ENCODE peak calls at places on chromosomes 11 and 22, in four cellular contexts. I is K562, Y is A549, K is GM12878. B is an unnamed sample.

GRCh38 chr11:250740-251299 is 14.0 kb downstream of the PSMD13 start:
- DNase-seq in I (peak), Y (peak), K (no peak), B (no peak)

GRCh38 chr11:128039140-128040021 is 548.0 kb downstream of the ETS1 start:
- DNase-seq in I (no peak), Y (no peak), K (no peak), B (no peak)

GRCh38 chr11:113189909-113190667 is 124.3 kb upstream of the TTC12 start:
- DNase-seq in I (peak), Y (peak), K (no peak), B (no peak)

GRCh38 chr11:133957926-133958325 is 1.2 kb upstream of the IGSF9B start:
- DNase-seq in I (no peak), Y (no peak), K (no peak), B (no peak)

GRCh38 chr11:1823376-1824220 is 11.2 kb upstream of the SYT8 start:
- DNase-seq in I (no peak), Y (no peak), K (no peak), B (no peak)

GRCh38 chr11:83120328-83120727 is 36.6 kb upstream of the PCF11 start:
- DNase-seq in I (no peak), Y (no peak), K (no peak), B (no peak)

GRCh38 chr11:68584097-68584496 is 100.2 kb upstream of the GAL start:
- DNase-seq in I (peak), Y (peak), K (no peak), B (peak)

GRCh38 chr11:125267548-125267947 is 103.0 kb downstream of the PKNOX2 start:
- DNase-seq in I (no peak), Y (no peak), K (no peak), B (no peak)

GRCh38 chr11:45921561-45922424 is 663 bp upstream of the LARGE2 start:
- DNase-seq in I (no peak), Y (no peak), K (no peak), B (peak)

GRCh38 chr11:1553808-1554594 is 18.1 kb downstream of the DUSP8 start:
- DNase-seq in I (no peak), Y (no peak), K (no peak), B (no peak)

GRCh38 chr11:87473174-87473573 is 435.4 kb downstream of the TMEM135 start:
- DNase-seq in I (no peak), Y (no peak), K (no peak), B (no peak)

GRCh38 chr11:71109586-71109985 is 142.8 kb downstream of the SHANK2 start:
- DNase-seq in I (no peak), Y (no peak), K (no peak), B (no peak)

GRCh38 chr22:37457093-37457893 is 28.9 kb downstream of the MFNG start:
- DNase-seq in I (peak), Y (peak), K (peak), B (peak)

GRCh38 chr11:62444835-62445234 is 26.0 kb downstream of the SCGB1A1 start:
- DNase-seq in I (no peak), Y (no peak), K (no peak), B (no peak)

GRCh38 chr22:30212363-30212995 is 34.1 kb downstream of the LIF start:
- DNase-seq in I (no peak), Y (peak), K (no peak), B (peak)

GRCh38 chr11:8671242-8671641 is 11.2 kb downstream of the TRIM66 start:
- DNase-seq in I (no peak), Y (no peak), K (no peak), B (no peak)

GRCh38 chr11:86511086-86511551 is 136.4 kb downstream of the CCDC81 start:
- DNase-seq in I (no peak), Y (peak), K (peak), B (no peak)

GRCh38 chr11:2921261-2921660 is 8.0 kb downstream of the PHLDA2 start:
- DNase-seq in I (no peak), Y (no peak), K (no peak), B (no peak)

GRCh38 chr11:85718991-85719807 is 33.2 kb upstream of the CCDC89 start:
- DNase-seq in I (no peak), Y (peak), K (no peak), B (peak)

GRCh38 chr11:18633256-18634139 is 644 bp downstream of the SPTY2D1 start:
- DNase-seq in I (no peak), Y (no peak), K (peak), B (no peak)

GRCh38 chr22:32617271-32617670 is 142.7 kb downstream of the FBXO7 start:
- DNase-seq in I (no peak), Y (no peak), K (no peak), B (no peak)

GRCh38 chr11:74954199-74954598 is 5.1 kb downstream of the SPCS2 start:
- DNase-seq in I (no peak), Y (no peak), K (no peak), B (no peak)

GRCh38 chr11:47714554-47715081 is 551 bp downstream of the AGBL2 start:
- DNase-seq in I (no peak), Y (no peak), K (no peak), B (no peak)

GRCh38 chr11:75270896-75271415 is 30.4 kb downstream of the TPBGL start:
- DNase-seq in I (peak), Y (peak), K (no peak), B (no peak)

GRCh38 chr11:86486261-86487030 is 111.8 kb downstream of the CCDC81 start:
- DNase-seq in I (no peak), Y (no peak), K (no peak), B (no peak)

GRCh38 chr11:103591554-103591953 is 444.9 kb upstream of the DDI1 start:
- DNase-seq in I (no peak), Y (no peak), K (no peak), B (no peak)

GRCh38 chr11:121520243-121521144 is 67.7 kb upstream of the SORL1-AS1 start:
- DNase-seq in I (no peak), Y (no peak), K (no peak), B (no peak)

GRCh38 chr22:38286915-38287669 is 14.3 kb upstream of the TMEM184B start:
- DNase-seq in I (no peak), Y (no peak), K (no peak), B (no peak)

GRCh38 chr11:27485930-27486773 is 13.6 kb upstream of the LGR4 start:
- DNase-seq in I (peak), Y (no peak), K (no peak), B (peak)

GRCh38 chr11:76807206-76807875 is 24.2 kb downstream of the TSKU start:
- DNase-seq in I (peak), Y (peak), K (no peak), B (peak)

GRCh38 chr22:21709688-21710087 is 25.9 kb downstream of the YPEL1 start:
- DNase-seq in I (no peak), Y (no peak), K (no peak), B (no peak)

GRCh38 chr11:31397239-31397834 is 27.7 kb downstream of the DNAJC24 start:
- DNase-seq in I (peak), Y (peak), K (no peak), B (peak)

GRCh38 chr11:60809249-60809648 is 24.1 kb downstream of the MS4A10 start:
- DNase-seq in I (no peak), Y (no peak), K (no peak), B (no peak)

GRCh38 chr11:34640050-34640971 is 19.4 kb downstream of the EHF start:
- DNase-seq in I (no peak), Y (peak), K (no peak), B (peak)
- TF ChIP-seq POLR2AphosphoS2 in I (no peak), Y (no peak), K (no peak), B (no peak)

GRCh38 chr11:92794783-92795182 is 174.7 kb upstream of the MTNR1B start:
- DNase-seq in I (no peak), Y (no peak), K (no peak), B (no peak)

GRCh38 chr11:92791886-92792285 is 177.6 kb upstream of the MTNR1B start:
- DNase-seq in I (no peak), Y (no peak), K (no peak), B (no peak)

GRCh38 chr11:92797874-92798273 is 171.6 kb upstream of the MTNR1B start:
- DNase-seq in I (no peak), Y (no peak), K (no peak), B (no peak)

GRCh38 chr11:92793189-92793588 is 176.3 kb upstream of the MTNR1B start:
- DNase-seq in I (no peak), Y (no peak), K (no peak), B (no peak)

DNA sequence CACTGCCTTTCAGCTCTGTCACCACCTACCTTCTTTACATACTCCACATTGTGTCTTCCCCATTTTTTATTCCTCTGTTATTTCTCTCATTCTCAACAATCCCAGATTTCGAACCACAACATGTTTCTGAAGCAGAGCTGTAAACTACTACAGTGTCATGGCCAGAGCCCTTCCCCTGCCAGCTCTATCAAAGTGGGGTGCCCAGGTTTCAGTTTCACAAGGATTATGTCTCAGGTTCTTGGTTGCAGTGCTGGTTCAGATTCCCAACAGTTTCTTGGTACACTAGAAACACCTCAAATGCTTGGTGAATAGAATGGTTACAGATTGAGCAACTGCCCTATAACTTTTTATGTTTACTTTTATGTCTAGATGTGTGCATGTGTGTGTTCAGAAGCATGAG is 172.7 kb upstream of the MTNR1B start:
- DNase-seq in I (no peak), Y (no peak), K (no peak), B (no peak)
- H3K4me3 ChIP-seq in I (no peak), Y (no peak), K (no peak), B (no peak)

GRCh38 chr22:22825213-22825593 is 62.4 kb upstream of the IGLL5 start:
- DNase-seq in I (no peak), Y (no peak), K (no peak), B (no peak)

GRCh38 chr22:22821340-22821739 is 66.3 kb upstream of the IGLL5 start:
- DNase-seq in I (no peak), Y (no peak), K (no peak), B (no peak)

GRCh38 chr22:22824340-22825212 is 63.0 kb upstream of the IGLL5 start:
- DNase-seq in I (peak), Y (no peak), K (no peak), B (no peak)

GRCh38 chr22:22822106-22822505 is 65.5 kb upstream of the IGLL5 start:
- DNase-seq in I (peak), Y (no peak), K (no peak), B (no peak)

GRCh38 chr22:22823126-22823804 is 64.4 kb upstream of the IGLL5 start:
- DNase-seq in I (peak), Y (no peak), K (no peak), B (no peak)
- TF ChIP-seq POLR2AphosphoS2 in I (no peak), Y (no peak), K (no peak), B (no peak)

GRCh38 chr11:11857769-11858168 is 16.0 kb downstream of the USP47 start:
- DNase-seq in I (no peak), Y (no peak), K (no peak), B (peak)
- H3K4me3 ChIP-seq in I (no peak), Y (no peak), K (no peak), B (no peak)

DNA sequence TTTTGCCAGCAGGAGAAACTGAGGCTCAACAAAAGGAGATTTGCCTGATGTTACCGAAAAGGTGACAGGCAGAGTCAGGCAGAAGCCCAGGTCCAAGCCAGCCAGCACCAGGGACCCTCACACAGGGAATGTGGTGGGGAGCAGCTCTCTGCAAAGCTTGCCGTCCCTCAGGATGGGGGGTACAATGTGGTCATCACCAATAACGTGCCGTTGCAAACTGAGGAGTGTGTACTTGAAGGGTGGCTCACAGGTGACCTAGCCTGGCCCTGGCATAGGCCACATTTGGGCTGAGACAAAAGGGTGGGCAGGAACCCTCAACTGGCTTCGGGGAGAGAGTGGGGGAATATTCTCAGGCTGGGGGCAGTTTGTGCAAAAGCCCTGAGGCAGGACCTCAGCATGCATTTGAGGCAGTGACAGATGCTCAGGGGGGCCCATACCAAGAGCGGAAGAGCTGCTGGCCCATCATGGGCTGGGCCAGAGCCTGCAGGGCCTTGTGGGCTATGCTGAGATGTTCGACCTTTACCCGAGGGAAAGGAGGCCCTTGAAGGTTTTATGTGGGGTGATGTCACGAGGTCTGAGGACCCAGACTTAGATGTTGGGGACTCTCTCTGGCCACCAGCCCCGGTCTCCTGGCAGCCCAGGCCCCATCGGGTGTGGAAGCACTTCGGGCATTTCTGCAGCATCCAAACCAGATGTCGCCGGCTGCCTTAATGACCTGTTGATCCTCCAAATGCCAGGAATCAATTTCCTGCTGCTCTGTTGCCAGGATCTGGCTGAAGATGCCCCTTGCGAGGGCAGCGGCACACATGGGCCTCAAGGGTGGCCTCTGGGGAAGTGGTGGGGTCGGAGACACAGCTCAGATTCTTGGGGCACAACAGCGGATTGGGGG is 57.4 kb upstream of the SHISAL1 start:
- DNase-seq in I (no peak), Y (no peak), K (no peak), B (no peak)
- TF ChIP-seq POLR2AphosphoS2 in I (no peak), Y (no peak), K (no peak), B (no peak)

DNA sequence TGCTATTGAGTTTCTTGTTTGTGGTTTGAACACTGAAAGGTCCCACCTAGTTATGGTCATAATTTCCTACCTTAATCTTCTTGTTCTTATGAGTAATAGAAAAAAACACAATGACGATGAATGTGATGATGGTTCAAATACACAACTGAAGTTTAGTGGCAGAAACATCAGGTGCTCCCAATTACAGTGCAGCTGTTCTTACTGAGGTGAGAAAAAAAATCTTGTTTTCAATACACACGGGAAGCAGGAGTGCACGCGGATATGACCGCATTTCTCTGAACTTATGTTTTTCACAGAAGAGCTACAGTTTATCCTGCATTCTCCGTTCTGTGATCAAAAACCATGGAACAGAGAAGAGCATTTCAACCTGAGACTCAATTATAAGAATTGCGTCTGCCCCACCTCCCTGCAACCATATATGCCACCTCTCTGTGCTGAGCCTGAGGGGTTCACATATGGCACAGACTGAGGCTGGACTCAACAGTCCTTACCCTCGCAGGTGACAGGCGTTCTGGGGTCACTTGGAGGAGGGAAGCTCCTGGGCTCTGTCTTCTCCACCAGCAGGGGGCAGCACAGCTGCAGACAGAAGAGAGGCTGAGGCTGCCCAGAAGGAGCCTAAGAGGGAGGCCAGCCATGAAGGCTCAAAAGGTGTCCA is 99.7 kb upstream of the IGLL5 start:
- DNase-seq in I (peak), Y (peak), K (no peak), B (peak)
- H3K4me3 ChIP-seq in I (no peak), Y (no peak), K (no peak), B (no peak)

B was measured in HepG2.